ENCODE peak calls at places on chromosomes 3 and 15, in five cellular contexts. G, A, Y, H and U are unnamed samples.

GRCh38 chr3:183762304-183762703 is 63.1 kb downstream of the MAP6D1 start:
- DNase-seq in G (no peak), H (no peak), Y (no peak), A (no peak), U (peak; percentile 27)

GRCh38 chr15:69880616-69881309 is 217.0 kb downstream of the TLE3 start:
- DNase-seq in Y (no peak), G (no peak), H (no peak), A (no peak), U (no peak)

GRCh38 chr3:124107074-124107473 is 115.2 kb upstream of the ROPN1 start:
- DNase-seq in A (no peak), G (no peak), Y (no peak), H (no peak), U (peak; percentile 21)

GRCh38 chr15:25643120-25643519 is 204.3 kb upstream of the UBE3A start:
- DNase-seq in G (no peak), Y (peak; percentile 84), H (no peak), A (no peak), U (no peak)

GRCh38 chr15:65884511-65884910 is 15.2 kb downstream of the RAB11A start:
- DNase-seq in H (no peak), G (no peak), A (no peak), Y (no peak), U (no peak)

GRCh38 chr15:32718082-32718821 is 448 bp downstream of the GREM1 start:
- DNase-seq in H (no peak), A (peak; percentile 21), G (no peak), Y (peak; percentile 78), U (peak; percentile 41)

GRCh38 chr3:102532901-102533300 is 98.1 kb downstream of the ZPLD1 start:
- DNase-seq in G (no peak), Y (no peak), H (no peak), A (no peak), U (no peak)

GRCh38 chr3:32181370-32181769 is 57.1 kb upstream of the CMTM8 start:
- DNase-seq in A (no peak), Y (no peak), H (no peak), G (no peak), U (no peak)

GRCh38 chr3:30493912-30494311 is 112.5 kb upstream of the TGFBR2 start:
- DNase-seq in A (no peak), G (no peak), H (no peak), Y (no peak), U (peak; percentile 99)

GRCh38 chr3:188554404-188554803 is 400.4 kb downstream of the LPP start:
- DNase-seq in H (no peak), Y (no peak), G (no peak), A (no peak), U (peak; percentile 77)

GRCh38 chr3:15029625-15030024 is 35.5 kb downstream of the MRPS25 start:
- DNase-seq in G (no peak), Y (no peak), A (no peak), H (no peak), U (no peak)

GRCh38 chr15:40420793-40421192 is 15.2 kb downstream of the IVD start:
- DNase-seq in A (peak; percentile 92), Y (no peak), H (no peak), G (no peak), U (no peak)

GRCh38 chr3:160945346-160945745 is 159.8 kb downstream of the B3GALNT1 start:
- DNase-seq in Y (no peak), A (no peak), G (no peak), H (no peak), U (no peak)

DNA sequence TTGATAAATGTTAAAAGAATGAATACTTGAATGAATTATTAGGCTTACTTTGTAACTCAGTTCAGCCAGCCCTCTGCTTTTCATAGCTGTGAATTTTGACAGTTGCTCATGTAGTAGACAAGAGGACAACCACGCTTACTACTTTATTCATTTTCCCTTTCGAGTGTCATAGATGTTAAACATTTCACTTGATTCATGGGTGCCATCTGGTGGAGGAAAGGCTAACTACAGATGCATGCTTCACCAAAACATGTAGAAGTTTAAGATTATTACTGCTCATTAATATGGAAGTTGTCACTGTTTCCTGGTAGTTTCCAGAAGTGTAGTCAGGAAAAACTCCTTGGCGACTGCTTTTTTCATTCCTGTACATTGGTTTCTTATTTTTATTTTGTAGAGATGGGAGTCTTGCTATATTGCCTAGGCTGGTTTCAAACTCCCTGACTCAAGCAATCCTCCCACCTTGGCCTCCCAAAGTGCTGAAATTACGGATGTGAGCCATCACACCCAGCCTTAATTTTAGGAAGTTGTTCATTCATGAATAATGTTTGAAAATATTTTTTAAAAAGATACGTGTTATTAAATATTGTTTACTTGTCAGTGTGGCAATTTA is 163.2 kb downstream of the B3GALNT1 start:
- DNase-seq in H (no peak), A (peak; percentile 86), G (no peak), Y (peak; percentile 88), U (peak; percentile 76)
- TF ChIP-seq CTCF in H (peak; percentile 95), A (peak; percentile 91), G (peak; percentile 40), Y (peak; percentile 90), U (peak; percentile 89)

GRCh38 chr15:75921732-75922703 is 18.3 kb downstream of the FBXO22 start:
- DNase-seq in A (peak; percentile 40), G (no peak), Y (peak; percentile 74), H (no peak), U (peak; percentile 94)
- TF ChIP-seq CTCF in A (peak; percentile 50), G (no peak), Y (peak; percentile 86), H (peak; percentile 54), U (peak; percentile 43)

GRCh38 chr3:74642876-74643275 is 28.4 kb upstream of the CNTN3 start:
- DNase-seq in H (no peak), A (no peak), G (no peak), Y (no peak), U (peak; percentile 61)
- TF ChIP-seq CTCF in H (no peak), A (no peak), G (no peak), Y (no peak), U (no peak)

GRCh38 chr3:46378426-46378942 is 7.7 kb downstream of the CCR5 start:
- DNase-seq in A (peak; percentile 67), Y (peak; percentile 91), G (peak; percentile 83), H (peak; percentile 46), U (peak; percentile 57)
- TF ChIP-seq CTCF in A (peak; percentile 57), Y (peak; percentile 92), G (peak; percentile 5), H (peak; percentile 70), U (peak; percentile 72)